ENCODE peak calls at places on chromosomes 4 and X, in six cellular contexts. H is hippocampal formation, P is H4, K is posterior cingulate gyrus, L is SHP77 treated with DMSO at 0.1 percent for 48 hours, E is lung. M is an unnamed sample.

GRCh38 chr4:81592698-81593097 is 121.0 kb upstream of the RASGEF1B start:
- DNase-seq in L (no peak), P (no peak), H (no peak), E (no peak), K (no peak), M (no peak)

GRCh38 chrX:1185556-1185955 is 26.9 kb downstream of the CRLF2 start:
- DNase-seq in H (no peak), P (no peak), E (no peak), K (no peak), L (no peak), M (no peak)

GRCh38 chr4:52780627-52781354 is 29.6 kb upstream of the ERVMER34-1 start:
- DNase-seq in K (no peak), E (no peak), H (no peak), P (no peak), L (no peak), M (no peak)

GRCh38 chr4:113289736-113290135 is 240.3 kb downstream of the ANK2 start:
- DNase-seq in E (no peak), K (no peak), H (no peak), P (no peak), L (no peak), M (no peak)

GRCh38 chrX:129577473-129577872 is 37.4 kb downstream of the OCRL start:
- DNase-seq in E (no peak), L (no peak), P (peak), H (no peak), K (no peak), M (no peak)

GRCh38 chr4:2354760-2355159 is 63.7 kb downstream of the ZFYVE28 start:
- DNase-seq in K (peak), L (no peak), E (no peak), H (no peak), P (no peak), M (no peak)

GRCh38 chr4:121726642-121727268 is 30.0 kb upstream of the ANXA5 start:
- DNase-seq in E (no peak), H (peak), K (no peak), L (peak), P (peak), M (no peak)

GRCh38 chr4:2791518-2792395 is 1.1 kb upstream of the SH3BP2 start:
- DNase-seq in K (no peak), H (no peak), E (no peak), P (no peak), L (no peak), M (no peak)

GRCh38 chr4:37666625-37667071 is 19.5 kb downstream of the RELL1 start:
- DNase-seq in K (no peak), L (no peak), P (peak), E (peak), H (no peak), M (no peak)

GRCh38 chr4:11537846-11538245 is 109.2 kb upstream of the HS3ST1 start:
- DNase-seq in L (no peak), E (no peak), P (no peak), K (no peak), H (no peak), M (no peak)

M was measured in T-helper 17 cell.